ENCODE peak calls at places on chromosomes 13 and 19, in five cellular contexts. D, N, V, E and A are unnamed samples.

GRCh38 chr13:25816239-25816638 is 235.6 kb downstream of the SHISA2 start:
- DNase-seq in D (no peak), E (no peak), N (no peak), V (no peak), A (no peak)

GRCh38 chr13:114089751-114090400 is 42.5 kb downstream of the RASA3 start:
- DNase-seq in D (no peak), N (no peak), V (no peak), E (peak; percentile 6), A (no peak)

GRCh38 chr19:38134538-38135149 is 89.4 kb downstream of the DPF1 start:
- DNase-seq in D (peak; percentile 59), N (peak; percentile 32), E (peak; percentile 58), V (peak; percentile 55), A (peak; percentile 57)

GRCh38 chr13:113591750-113592149 is 7.2 kb downstream of the TFDP1 start:
- DNase-seq in D (no peak), V (no peak), E (no peak), N (no peak), A (no peak)

GRCh38 chr13:32537580-32538233 is 888 bp downstream of the N4BP2L2 start:
- DNase-seq in N (no peak), E (peak; percentile 33), D (peak; percentile 9), V (peak; percentile 16), A (peak; percentile 5)

GRCh38 chr19:16429066-16429758 is 42.6 kb downstream of the EPS15L1 start:
- DNase-seq in V (no peak), N (no peak), D (no peak), E (no peak), A (no peak)

GRCh38 chr19:49056101-49056901 is 1.2 kb downstream of the CGB7 start:
- DNase-seq in E (peak; percentile 76), D (peak; percentile 64), N (peak; percentile 9), V (peak; percentile 20), A (peak; percentile 53)

GRCh38 chr13:41543664-41544300 is 86.4 kb downstream of the RGCC start:
- DNase-seq in V (no peak), N (no peak), D (no peak), E (no peak), A (no peak)

GRCh38 chr19:2589441-2589840 is 113.1 kb downstream of the GNG7 start:
- DNase-seq in D (no peak), N (no peak), E (no peak), V (no peak), A (no peak)

GRCh38 chr13:51913421-51914136 is 51.8 kb downstream of the CCDC70 start:
- DNase-seq in E (peak; percentile 36), V (no peak), N (no peak), D (peak; percentile 20), A (no peak)

GRCh38 chr19:48718711-48719231 is 754 bp downstream of the MAMSTR start:
- DNase-seq in D (no peak), N (no peak), V (no peak), E (no peak), A (no peak)

GRCh38 chr19:11286312-11286974 is 9.5 kb upstream of the TSPAN16 start:
- DNase-seq in D (no peak), E (no peak), V (peak; percentile 50), N (peak; percentile 39), A (no peak)

GRCh38 chr19:964116-964520 is 20.0 kb upstream of the WDR18 start:
- DNase-seq in D (no peak), E (no peak), V (no peak), N (no peak), A (no peak)

GRCh38 chr13:97200081-97200942 is 21.8 kb upstream of the MBNL2 start:
- DNase-seq in D (no peak), E (no peak), N (no peak), V (no peak), A (no peak)

GRCh38 chr19:10390652-10391286 is 10.4 kb upstream of the TYK2 start:
- DNase-seq in E (peak; percentile 87), V (peak; percentile 78), D (peak; percentile 72), N (peak; percentile 62), A (peak; percentile 77)

GRCh38 chr13:43767351-43767901 is 19.3 kb downstream of the ENOX1 start:
- DNase-seq in D (no peak), V (peak; percentile 55), E (no peak), N (no peak), A (no peak)

GRCh38 chr13:28716511-28716910 is 2.3 kb downstream of the SLC46A3 start:
- DNase-seq in N (peak; percentile 71), E (no peak), V (peak; percentile 56), D (no peak), A (no peak)

GRCh38 chr13:50365683-50366391 is 350.6 kb downstream of the KCNRG start:
- DNase-seq in D (no peak), N (no peak), V (no peak), E (no peak), A (no peak)

GRCh38 chr19:1315470-1316166 is 29.9 kb downstream of the EFNA2 start:
- DNase-seq in E (peak; percentile 66), V (peak; percentile 40), N (peak; percentile 8), D (peak; percentile 46), A (no peak)

GRCh38 chr19:55345818-55346724 is 6.4 kb downstream of the KMT5C start:
- DNase-seq in D (no peak), E (no peak), N (no peak), V (peak; percentile 41), A (no peak)

GRCh38 chr13:52906122-52906903 is 57.9 kb upstream of the PCDH8 start:
- DNase-seq in D (no peak), N (no peak), V (no peak), E (peak; percentile 30), A (no peak)

GRCh38 chr13:110138700-110139036 is 168.3 kb downstream of the COL4A1 start:
- DNase-seq in D (no peak), N (no peak), E (no peak), V (no peak), A (no peak)

GRCh38 chr19:18657590-18658365 is 20.9 kb downstream of the KLHL26 start:
- DNase-seq in E (no peak), V (peak; percentile 92), D (no peak), N (peak; percentile 95), A (peak; percentile 26)

GRCh38 chr13:33073338-33073737 is 57.1 kb downstream of the KL start:
- DNase-seq in N (no peak), D (no peak), E (no peak), V (no peak), A (no peak)

GRCh38 chr13:78317030-78317429 is 286.3 kb downstream of the POU4F1 start:
- DNase-seq in N (no peak), E (no peak), D (no peak), V (peak; percentile 33), A (no peak)

GRCh38 chr19:5137571-5138124 is 168.7 kb downstream of the KDM4B start:
- DNase-seq in V (no peak), N (no peak), E (peak; percentile 92), D (no peak), A (no peak)

GRCh38 chr19:19107663-19108062 is 30.6 kb downstream of the TMEM161A start:
- DNase-seq in E (peak; percentile 50), D (no peak), V (no peak), N (no peak), A (no peak)

GRCh38 chr19:5557691-5558090 is 10.1 kb downstream of the TINCR start:
- DNase-seq in V (no peak), N (no peak), E (no peak), D (no peak), A (no peak)

GRCh38 chr19:6042776-6043726 is 65.1 kb upstream of the RANBP3 start:
- DNase-seq in V (no peak), D (no peak), E (no peak), N (no peak), A (no peak)

GRCh38 chr13:40779796-40780285 is 8.9 kb upstream of the MRPS31 start:
- DNase-seq in N (no peak), V (no peak), E (no peak), D (no peak), A (no peak)

GRCh38 chr13:79231887-79232286 is 174.2 kb downstream of the RBM26 start:
- DNase-seq in V (no peak), N (no peak), E (no peak), D (no peak), A (no peak)

GRCh38 chr13:35930665-35931631 is 200.2 kb downstream of the DCLK1 start:
- DNase-seq in V (no peak), N (no peak), D (no peak), E (no peak), A (no peak)

GRCh38 chr19:11252665-11253355 is 9.5 kb downstream of the DOCK6 start:
- DNase-seq in D (no peak), V (no peak), E (no peak), N (no peak), A (no peak)

GRCh38 chr13:41547253-41548000 is 90.1 kb downstream of the RGCC start:
- DNase-seq in D (no peak), E (no peak), V (no peak), N (no peak), A (peak; percentile 52)

GRCh38 chr13:69565334-69565733 is 542.3 kb upstream of the ATXN8OS start:
- DNase-seq in E (peak; percentile 34), N (peak; percentile 14), D (peak; percentile 31), V (peak; percentile 41), A (no peak)
- TF ChIP-seq CTCF in E (peak; percentile 54), N (peak; percentile 49), D (peak; percentile 67), V (no peak), A (peak; percentile 58)

DNA sequence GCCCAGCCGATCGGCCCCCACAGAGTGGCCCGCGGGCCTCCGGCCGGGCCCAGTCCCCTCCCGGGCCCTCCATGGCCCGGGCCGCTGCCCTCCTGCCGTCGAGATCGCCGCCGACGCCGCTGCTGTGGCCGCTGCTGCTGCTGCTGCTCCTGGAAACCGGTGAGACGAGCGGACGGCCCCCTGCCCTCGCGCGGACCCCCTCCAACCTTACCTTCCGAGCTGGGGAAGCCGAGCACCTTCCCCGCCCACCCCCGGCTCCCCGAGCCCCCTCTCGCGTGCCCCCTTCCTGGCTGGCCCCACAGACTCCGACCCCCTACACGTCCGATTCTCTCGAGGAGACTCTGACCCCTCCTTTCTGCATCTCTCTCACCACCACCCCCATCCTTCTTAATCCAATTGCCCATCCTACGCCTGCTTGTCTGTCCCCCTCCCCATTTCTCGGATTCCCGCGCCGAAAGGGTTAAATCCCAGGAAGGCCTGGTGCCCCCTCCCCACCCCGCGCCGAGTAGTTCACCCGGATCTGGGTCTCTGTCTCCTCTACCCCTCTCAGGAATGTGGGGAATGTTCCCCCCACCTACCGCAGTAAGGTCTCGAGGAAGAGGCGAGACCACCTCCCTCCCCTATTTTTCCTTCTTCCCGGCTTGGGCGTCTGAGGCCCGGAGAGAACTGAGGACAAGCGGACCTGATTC is 502 bp downstream of the NECTIN2 start:
- DNase-seq in D (peak; percentile 67), V (peak; percentile 12), E (peak; percentile 94), N (peak; percentile 16), A (peak; percentile 37)
- TF ChIP-seq CTCF in D (no peak), V (no peak), E (no peak), N (no peak), A (no peak)

GRCh38 chr19:44113138-44113783 is at the start of gene ZNF225:
- DNase-seq in N (peak; percentile 99), E (peak; percentile 95), D (peak; percentile 88), V (peak; percentile 99), A (peak; percentile 85)
- TF ChIP-seq CTCF in N (peak; percentile 19), E (no peak), D (no peak), V (no peak), A (no peak)

GRCh38 chr19:35232912-35233311 is 4.4 kb upstream of the FAM187B start:
- DNase-seq in E (no peak), N (no peak), D (no peak), V (no peak), A (no peak)

GRCh38 chr19:35241417-35241816 is 7.4 kb upstream of the LSR start:
- DNase-seq in V (no peak), N (no peak), D (no peak), E (no peak), A (no peak)

GRCh38 chr19:35231956-35232746 is 3.6 kb upstream of the FAM187B start:
- DNase-seq in V (no peak), N (no peak), D (no peak), E (no peak), A (no peak)

GRCh38 chr19:35240322-35240721 is 8.5 kb upstream of the LSR start:
- DNase-seq in V (no peak), D (no peak), N (no peak), E (no peak), A (no peak)

GRCh38 chr19:35236638-35237400 is 8.3 kb upstream of the FAM187B start:
- DNase-seq in D (no peak), V (no peak), N (no peak), E (no peak), A (no peak)
- TF ChIP-seq CTCF in D (no peak), V (no peak), N (peak; percentile 1), E (no peak), A (no peak)